ENCODE peak calls at places on chromosome 6, in six cellular contexts. C is tibial artery; M is CD8-positive, alpha-beta T cell; F is pancreas; Q is aorta; U is CD4-positive, alpha-beta memory T cell. E is an unnamed sample.

GRCh38 chr6:10316327-10316726 is 98.5 kb downstream of the TFAP2A start:
- DNase-seq in C (no peak), M (no peak), F (no peak), Q (no peak), U (no peak), E (peak; percentile 17)

GRCh38 chr6:106104941-106105340 is 18.8 kb downstream of the PRDM1 start:
- DNase-seq in C (no peak), M (no peak), F (no peak), Q (no peak), U (no peak), E (no peak)

GRCh38 chr6:139376604-139377218 is 2.3 kb upstream of the CITED2 start:
- DNase-seq in C (peak; percentile 79), M (no peak), F (peak; percentile 85), Q (no peak), U (no peak), E (peak; percentile 75)

GRCh38 chr6:45576648-45577624 is 199.2 kb upstream of the SUPT3H start:
- DNase-seq in C (no peak), M (no peak), F (no peak), Q (no peak), U (no peak), E (no peak)

GRCh38 chr6:64012351-64013060 is 376.9 kb downstream of the PHF3 start:
- DNase-seq in C (no peak), M (no peak), F (no peak), Q (no peak), U (no peak), E (peak; percentile 51)

GRCh38 chr6:137764464-137764863 is 102.6 kb upstream of the TNFAIP3 start:
- DNase-seq in C (no peak), M (no peak), F (no peak), Q (no peak), U (no peak), E (no peak)

GRCh38 chr6:102229271-102229670 is 835.8 kb downstream of the GRIK2 start:
- DNase-seq in C (no peak), M (no peak), F (no peak), Q (no peak), U (no peak), E (no peak)

GRCh38 chr6:127938701-127939100 is 37.8 kb upstream of the THEMIS start:
- DNase-seq in C (no peak), M (no peak), F (no peak), Q (no peak), U (peak; percentile 22), E (no peak)

GRCh38 chr6:56540950-56541600 is 101.6 kb downstream of the DST start:
- DNase-seq in C (no peak), M (no peak), F (peak; percentile 32), Q (no peak), U (no peak), E (no peak)

GRCh38 chr6:136511397-136511796 is 38.8 kb downstream of the MAP7 start:
- DNase-seq in C (no peak), M (no peak), F (no peak), Q (no peak), U (no peak), E (no peak)

GRCh38 chr6:113694278-113695077 is 162.7 kb upstream of the MARCKS start:
- DNase-seq in C (no peak), M (no peak), F (no peak), Q (no peak), U (no peak), E (no peak)

GRCh38 chr6:157840776-157841175 is 17.7 kb downstream of the SNX9 start:
- DNase-seq in C (no peak), M (no peak), F (no peak), Q (no peak), U (no peak), E (no peak)

GRCh38 chr6:44009425-44010321 is 117.6 kb downstream of the MRPL14 start:
- DNase-seq in C (peak; percentile 48), M (no peak), F (peak; percentile 22), Q (no peak), U (no peak), E (no peak)

GRCh38 chr6:28232785-28233184 is 7.7 kb downstream of the ZSCAN9 start:
- DNase-seq in C (no peak), M (no peak), F (no peak), Q (no peak), U (no peak), E (no peak)
- H3K36me3 ChIP-seq in C (peaks cover 52% of the 10 kb centered on the region), M (no peaks in the 10 kb centered on the region), F (peaks cover 10% of the 10 kb centered on the region), Q (no peaks in the 10 kb centered on the region), U (no peaks in the 10 kb centered on the region), E (no peaks in the 10 kb centered on the region)

GRCh38 chr6:36610576-36611336 is 16.6 kb downstream of the SRSF3 start:
- DNase-seq in C (peak; percentile 40), M (no peak), F (no peak), Q (peak; percentile 10), U (no peak), E (no peak)

GRCh38 chr6:36610041-36610440 is 15.9 kb downstream of the SRSF3 start:
- DNase-seq in C (peak; percentile 37), M (no peak), F (no peak), Q (peak; percentile 33), U (no peak), E (no peak)

GRCh38 chr6:36608788-36609563 is 14.8 kb downstream of the SRSF3 start:
- DNase-seq in C (peak; percentile 40), M (no peak), F (no peak), Q (peak; percentile 16), U (no peak), E (no peak)

GRCh38 chr6:36607782-36608386 is 13.7 kb downstream of the SRSF3 start:
- DNase-seq in C (peak; percentile 37), M (no peak), F (peak; percentile 57), Q (peak; percentile 8), U (no peak), E (no peak)

GRCh38 chr6:36609582-36609981 is 15.4 kb downstream of the SRSF3 start:
- DNase-seq in C (no peak), M (no peak), F (no peak), Q (no peak), U (no peak), E (no peak)
- H3K27ac ChIP-seq in C (peak overlapping the region; percentile 32), M (no peak overlapping the region), F (no peak overlapping the region), Q (no peak overlapping the region), U (no peak overlapping the region), E (peak overlapping the region; percentile 4)

GRCh38 chr6:129866256-129866655 is 5.1 kb upstream of the TMEM244 start:
- DNase-seq in C (no peak), M (no peak), F (no peak), Q (no peak), U (no peak), E (no peak)
- H3K4me1 ChIP-seq in C (no peaks in the 10 kb centered on the region), M (no peaks in the 10 kb centered on the region), F (no peaks in the 10 kb centered on the region), Q (no peaks in the 10 kb centered on the region), U (no peaks in the 10 kb centered on the region), E (no peaks in the 10 kb centered on the region)

GRCh38 chr6:168037242-168037641 is 39.8 kb downstream of the KIF25 start:
- DNase-seq in C (no peak), M (no peak), F (no peak), Q (no peak), U (no peak), E (no peak)
- H3K36me3 ChIP-seq in C (no peaks in the 10 kb centered on the region), M (no peaks in the 10 kb centered on the region), F (no peaks in the 10 kb centered on the region), Q (no peaks in the 10 kb centered on the region), U (no peaks in the 10 kb centered on the region), E (no peaks in the 10 kb centered on the region)

GRCh38 chr6:95578106-95578410 is 723 bp downstream of the MANEA start:
- DNase-seq in C (no peak), M (no peak), F (no peak), Q (no peak), U (no peak), E (no peak)

GRCh38 chr6:95577317-95578105 is at the start of gene MANEA:
- DNase-seq in C (peak; percentile 91), M (peak; percentile 86), F (peak; percentile 78), Q (peak; percentile 88), U (peak; percentile 82), E (peak; percentile 74)

GRCh38 chr6:95574811-95575210 is 2.5 kb upstream of the MANEA start:
- DNase-seq in C (no peak), M (no peak), F (no peak), Q (no peak), U (no peak), E (no peak)

GRCh38 chr6:95576621-95577316 is 566 bp upstream of the MANEA start:
- DNase-seq in C (no peak), M (no peak), F (no peak), Q (no peak), U (peak; percentile 28), E (no peak)

GRCh38 chr6:95576218-95576617 is 1.1 kb upstream of the MANEA start:
- DNase-seq in C (no peak), M (no peak), F (no peak), Q (no peak), U (no peak), E (no peak)
- H3K27ac ChIP-seq in C (peak overlapping the region; percentile 96), M (peak overlapping the region; percentile 85), F (no peak overlapping the region), Q (no peak overlapping the region), U (peak overlapping the region; percentile 86), E (no peak overlapping the region)

DNA sequence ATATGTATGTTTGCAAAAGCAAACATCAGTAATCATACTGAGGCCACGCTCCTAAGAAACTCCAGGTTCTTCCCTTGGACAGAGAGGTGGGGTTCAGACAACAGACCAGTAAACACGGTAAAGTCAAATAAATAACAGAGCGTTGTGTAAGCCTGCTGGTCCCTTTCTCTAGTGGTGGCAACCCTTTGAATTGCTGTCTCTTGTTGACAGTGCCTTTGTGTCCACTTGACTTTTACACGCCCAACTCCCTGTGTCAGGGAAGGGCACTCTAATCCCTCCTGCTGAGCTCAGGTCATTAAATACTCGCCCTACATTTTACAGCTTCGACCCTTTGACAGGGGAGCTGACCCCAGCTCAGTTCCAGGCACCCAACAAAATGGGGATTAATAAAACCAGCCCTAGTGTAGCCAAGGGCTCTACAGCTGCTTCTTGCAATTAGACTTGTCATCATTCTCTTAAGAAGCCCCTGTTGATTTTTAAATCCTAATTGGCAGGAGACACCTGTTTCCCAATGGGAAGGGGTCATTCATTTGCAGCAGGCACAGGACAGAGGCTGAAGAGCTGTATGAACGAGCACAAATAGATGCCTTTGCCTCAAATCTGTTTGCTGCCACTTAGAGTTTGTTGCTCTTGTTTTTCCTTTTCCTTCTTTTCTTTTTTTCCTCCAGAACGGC is 308.2 kb downstream of the EYA4 start:
- DNase-seq in C (no peak), M (no peak), F (no peak), Q (no peak), U (no peak), E (no peak)
- H3K4me1 ChIP-seq in C (peaks cover 15% of the 10 kb centered on the region), M (no peaks in the 10 kb centered on the region), F (no peaks in the 10 kb centered on the region), Q (peaks cover 5% of the 10 kb centered on the region), U (no peaks in the 10 kb centered on the region), E (no peaks in the 10 kb centered on the region)

GRCh38 chr6:568954-569523 is 87.9 kb downstream of the HUS1B start:
- DNase-seq in C (no peak), M (no peak), F (no peak), Q (no peak), U (no peak), E (no peak)
- H3K36me3 ChIP-seq in C (peaks cover 24% of the 10 kb centered on the region), M (peaks cover 6% of the 10 kb centered on the region), F (no peaks in the 10 kb centered on the region), Q (no peaks in the 10 kb centered on the region), U (peaks cover 25% of the 10 kb centered on the region), E (no peaks in the 10 kb centered on the region)

DNA sequence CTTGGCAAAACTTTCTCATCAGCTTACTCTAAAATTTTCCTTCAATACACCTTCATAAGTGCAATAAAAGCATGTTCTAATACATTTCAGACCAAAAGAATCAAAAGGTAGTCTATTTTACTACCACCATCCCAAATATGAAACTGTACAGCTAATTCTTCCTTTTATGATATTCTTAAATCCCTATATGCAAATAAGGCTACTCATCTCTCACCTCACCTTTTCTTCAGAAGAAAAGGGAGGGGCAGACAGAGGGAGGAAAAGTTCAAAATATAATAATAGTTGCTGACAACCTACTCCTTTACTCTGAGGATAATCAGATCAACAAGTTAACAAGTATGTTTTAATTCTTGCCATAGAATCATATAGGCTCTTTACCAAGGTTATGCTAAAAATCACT is 7.4 kb downstream of the C6orf120 start:
- DNase-seq in C (no peak), M (no peak), F (no peak), Q (no peak), U (no peak), E (no peak)
- H3K27ac ChIP-seq in C (no peak overlapping the region), M (no peak overlapping the region), F (no peak overlapping the region), Q (no peak overlapping the region), U (no peak overlapping the region), E (no peak overlapping the region)

E was measured in colonic mucosa.